ENCODE peak calls at places on chromosomes 2 and 18, in ten cellular contexts. Q is tibial artery, A is cardiac muscle cell, G is right lobe of liver, T is colonic mucosa, R is thyroid gland, Y is transverse colon, X is uterus, Z is endothelial cell of umbilical vein, B is kidney. H is an unnamed sample. For H3K36me3, the result is how much of the 10 kb centered on the place peaks cover.

GRCh38 chr2:40177366-40177765 is 274.5 kb downstream of the SLC8A1 start:
- DNase-seq in Q (no peak), A (no peak), G (no peak), T (no peak), R (no peak), Y (no peak), X (no peak), Z (no peak), B (no peak), H (no peak)

GRCh38 chr18:11883153-11883552 is 25.0 kb downstream of the MPPE1 start:
- DNase-seq in Q (no peak), A (no peak), G (no peak), T (no peak), R (no peak), Y (no peak), X (no peak), Z (peak), B (no peak), H (no peak)

GRCh38 chr2:197121255-197121654 is 189.3 kb downstream of the ANKRD44 start:
- DNase-seq in Q (no peak), A (no peak), G (no peak), T (no peak), R (no peak), Y (no peak), X (no peak), Z (no peak), B (no peak), H (no peak)

GRCh38 chr2:160207804-160208661 is 8.0 kb upstream of the ITGB6 start:
- DNase-seq in Q (peak), A (peak), G (peak), T (peak), R (peak), Y (peak), X (peak), Z (peak), B (peak), H (peak)

GRCh38 chr2:112714836-112715631 is 5.8 kb upstream of the NT5DC4 start:
- DNase-seq in Q (no peak), A (no peak), G (no peak), T (no peak), R (no peak), Y (no peak), X (no peak), Z (no peak), B (no peak), H (no peak)

GRCh38 chr2:19408592-19408991 is 50.2 kb upstream of the OSR1 start:
- DNase-seq in Q (no peak), A (peak), G (no peak), T (no peak), R (no peak), Y (no peak), X (no peak), Z (no peak), B (no peak), H (no peak)

GRCh38 chr2:85651097-85651496 is 16.9 kb downstream of the SFTPB start:
- DNase-seq in Q (no peak), A (no peak), G (no peak), T (no peak), R (no peak), Y (no peak), X (no peak), Z (no peak), B (no peak), H (no peak)

GRCh38 chr18:69400976-69401474 is 337 bp downstream of the DOK6 start:
- DNase-seq in Q (no peak), A (peak), G (peak), T (no peak), R (peak), Y (peak), X (no peak), Z (peak), B (peak), H (no peak)

GRCh38 chr2:190563109-190563508 is 28.6 kb upstream of the NEMP2 start:
- DNase-seq in Q (no peak), A (no peak), G (no peak), T (no peak), R (peak), Y (no peak), X (no peak), Z (no peak), B (peak), H (no peak)

DNA sequence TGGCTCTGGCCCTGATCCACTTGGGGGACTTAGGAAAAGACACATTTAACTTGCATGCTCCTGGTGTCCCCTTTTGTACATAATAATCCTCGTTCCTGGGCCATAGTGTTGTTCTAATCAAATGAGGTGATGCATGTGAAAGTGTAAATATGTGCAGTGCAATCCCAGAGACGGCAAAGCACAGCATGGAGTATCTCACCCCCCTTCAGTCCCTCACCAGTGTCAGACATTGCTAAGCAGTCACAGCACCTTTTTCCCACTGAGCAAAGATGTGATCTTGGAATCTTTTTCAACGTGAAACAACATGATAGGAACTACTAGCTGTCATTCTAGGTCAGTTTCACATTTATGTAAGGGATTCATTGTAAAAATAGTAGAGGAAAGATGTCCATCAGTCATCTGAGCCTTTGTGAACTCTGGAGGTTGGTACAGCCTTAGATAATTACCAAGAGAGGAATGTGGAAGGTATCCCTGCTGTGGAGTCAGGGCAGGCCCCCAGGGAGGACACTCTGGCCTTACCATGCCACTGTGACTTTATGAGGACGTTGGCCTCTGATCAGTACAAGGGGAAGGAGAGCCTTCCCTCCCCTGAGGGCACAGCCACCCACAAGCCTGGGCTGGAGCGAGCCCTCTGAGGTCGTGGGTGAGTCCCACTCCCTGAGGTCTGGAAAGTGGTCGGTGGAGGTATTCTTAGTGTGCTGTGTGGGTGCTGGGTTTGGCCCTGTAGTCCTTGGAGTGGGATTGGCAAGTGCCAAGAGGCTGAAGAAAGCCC is 91.8 kb downstream of the STPG4 start:
- DNase-seq in Q (no peak), A (no peak), G (no peak), T (no peak), R (no peak), Y (no peak), X (no peak), Z (no peak), B (no peak), H (no peak)
- H3K36me3 ChIP-seq in Q (under half), A (under half), G (under half), T (under half), R (under half), Y (under half), X (under half), Z (under half), B (under half), H (under half)

GRCh38 chr2:238117199-238118154 is 17.3 kb downstream of the ESPNL start:
- DNase-seq in Q (no peak), A (no peak), G (no peak), T (no peak), R (no peak), Y (no peak), X (no peak), Z (no peak), B (peak), H (no peak)
- TF ChIP-seq CTCF in Q (no peak), A (no peak), G (no peak), T (no peak), R (no peak), Y (no peak), X (no peak), Z (no peak), B (no peak), H (no peak)

DNA sequence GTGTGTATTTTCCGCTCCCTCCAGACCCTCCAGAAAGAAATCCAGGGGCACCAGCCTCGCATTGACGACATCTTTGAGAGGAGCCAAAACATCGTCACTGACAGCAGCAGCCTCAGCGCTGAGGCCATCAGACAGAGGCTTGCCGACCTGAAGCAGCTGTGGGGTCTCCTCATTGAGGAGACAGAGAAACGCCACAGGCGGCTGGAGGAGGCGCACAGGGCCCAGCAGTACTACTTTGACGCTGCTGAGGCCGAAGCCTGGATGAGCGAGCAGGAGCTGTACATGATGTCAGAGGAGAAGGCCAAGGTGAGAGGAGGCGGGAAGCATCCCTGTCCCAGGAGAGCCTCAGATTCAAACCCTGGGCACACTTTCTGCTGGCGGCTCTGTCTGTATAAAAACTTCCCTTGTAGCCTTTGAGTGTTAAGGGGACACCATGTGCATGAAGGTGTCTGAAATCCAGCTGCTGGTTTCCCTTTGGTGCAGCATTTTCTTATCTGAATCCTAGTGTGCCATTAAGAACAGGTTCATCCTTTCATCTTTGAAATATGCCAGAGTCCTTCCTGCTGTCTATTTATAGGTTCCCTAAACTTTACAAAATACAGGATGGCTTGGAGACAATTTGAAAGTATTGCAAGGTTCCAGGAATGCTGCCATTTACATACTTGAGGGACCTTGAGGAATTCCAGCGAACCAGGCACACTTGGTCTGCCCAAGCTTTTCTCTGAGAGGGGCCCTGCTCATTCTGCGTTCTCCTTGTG is 77.1 kb upstream of the EML6 start:
- DNase-seq in Q (no peak), A (no peak), G (no peak), T (no peak), R (no peak), Y (no peak), X (no peak), Z (no peak), B (no peak), H (no peak)
- H3K36me3 ChIP-seq in Q (half or more), A (half or more), G (half or more), T (half or more), R (half or more), Y (half or more), X (under half), Z (half or more), B (half or more), H (half or more)

GRCh38 chr2:200525882-200526651 is at the start of gene SGO2:
- DNase-seq in Q (peak), A (peak), G (peak), T (peak), R (peak), Y (peak), X (peak), Z (peak), B (peak), H (peak)
- TF ChIP-seq CTCF in Q (no peak), A (no peak), G (no peak), T (no peak), R (no peak), Y (no peak), X (no peak), Z (no peak), B (no peak), H (no peak)

DNA sequence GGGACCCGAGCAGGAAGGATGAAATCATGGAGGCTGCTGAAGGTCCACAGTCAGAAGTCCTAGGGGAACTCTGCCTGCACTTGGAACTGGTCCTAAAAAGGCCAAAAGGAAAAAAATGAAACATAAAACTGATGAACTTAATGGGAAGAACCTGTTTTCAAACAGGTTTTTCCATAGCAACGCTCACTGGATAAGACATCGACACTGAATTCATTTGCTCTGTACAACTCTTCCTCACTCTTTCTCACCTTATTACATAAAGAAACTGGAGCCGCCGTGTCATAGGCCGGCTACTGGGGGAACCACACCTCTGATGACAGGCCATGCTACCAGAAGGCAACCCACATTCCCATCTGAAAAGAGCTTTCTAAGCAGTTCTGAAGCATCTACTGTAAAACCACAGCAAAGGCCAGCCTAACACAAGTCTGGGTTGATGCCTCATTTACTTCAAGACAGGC is 83.6 kb downstream of the FARSB start:
- DNase-seq in Q (no peak), A (peak), G (no peak), T (no peak), R (no peak), Y (no peak), X (no peak), Z (no peak), B (no peak), H (no peak)
- H3K36me3 ChIP-seq in Q (under half), A (under half), G (under half), T (under half), R (under half), Y (under half), X (under half), Z (under half), B (under half), H (under half)

GRCh38 chr2:163774862-163775261 is 39.1 kb upstream of the FIGN start:
- DNase-seq in Q (no peak), A (peak), G (no peak), T (no peak), R (no peak), Y (no peak), X (no peak), Z (peak), B (no peak), H (no peak)

GRCh38 chr2:163773276-163773675 is 37.5 kb upstream of the FIGN start:
- DNase-seq in Q (no peak), A (no peak), G (no peak), T (no peak), R (no peak), Y (no peak), X (no peak), Z (no peak), B (no peak), H (no peak)

GRCh38 chr2:163767097-163767496 is 31.3 kb upstream of the FIGN start:
- DNase-seq in Q (no peak), A (no peak), G (no peak), T (no peak), R (no peak), Y (no peak), X (no peak), Z (no peak), B (no peak), H (no peak)

GRCh38 chr2:163771596-163771995 is 35.8 kb upstream of the FIGN start:
- DNase-seq in Q (no peak), A (no peak), G (no peak), T (no peak), R (no peak), Y (no peak), X (no peak), Z (no peak), B (no peak), H (no peak)

GRCh38 chr2:163768881-163769681 is 33.3 kb upstream of the FIGN start:
- DNase-seq in Q (no peak), A (no peak), G (no peak), T (no peak), R (no peak), Y (no peak), X (no peak), Z (no peak), B (no peak), H (no peak)
- TF ChIP-seq CTCF in Q (no peak), A (no peak), G (no peak), T (no peak), R (no peak), Y (no peak), X (no peak), Z (no peak), B (no peak), H (no peak)

GRCh38 chr2:54550523-54550922 is 94.4 kb downstream of the SPTBN1 start:
- DNase-seq in Q (no peak), A (no peak), G (no peak), T (no peak), R (no peak), Y (no peak), X (no peak), Z (no peak), B (no peak), H (no peak)
- H3K36me3 ChIP-seq in Q (under half), A (under half), G (under half), T (under half), R (under half), Y (under half), X (under half), Z (under half), B (under half), H (under half)

GRCh38 chr2:42458396-42458795 is 35.4 kb downstream of the KCNG3 start:
- DNase-seq in Q (no peak), A (no peak), G (no peak), T (no peak), R (no peak), Y (no peak), X (no peak), Z (no peak), B (no peak), H (no peak)

GRCh38 chr2:42459296-42459695 is 34.5 kb downstream of the KCNG3 start:
- DNase-seq in Q (no peak), A (no peak), G (no peak), T (no peak), R (no peak), Y (no peak), X (no peak), Z (no peak), B (no peak), H (no peak)

GRCh38 chr2:42456126-42456839 is 37.5 kb downstream of the KCNG3 start:
- DNase-seq in Q (no peak), A (no peak), G (no peak), T (no peak), R (no peak), Y (no peak), X (no peak), Z (no peak), B (no peak), H (no peak)

GRCh38 chr2:42452545-42452944 is 41.2 kb downstream of the KCNG3 start:
- DNase-seq in Q (no peak), A (no peak), G (no peak), T (no peak), R (no peak), Y (no peak), X (no peak), Z (no peak), B (no peak), H (no peak)

DNA sequence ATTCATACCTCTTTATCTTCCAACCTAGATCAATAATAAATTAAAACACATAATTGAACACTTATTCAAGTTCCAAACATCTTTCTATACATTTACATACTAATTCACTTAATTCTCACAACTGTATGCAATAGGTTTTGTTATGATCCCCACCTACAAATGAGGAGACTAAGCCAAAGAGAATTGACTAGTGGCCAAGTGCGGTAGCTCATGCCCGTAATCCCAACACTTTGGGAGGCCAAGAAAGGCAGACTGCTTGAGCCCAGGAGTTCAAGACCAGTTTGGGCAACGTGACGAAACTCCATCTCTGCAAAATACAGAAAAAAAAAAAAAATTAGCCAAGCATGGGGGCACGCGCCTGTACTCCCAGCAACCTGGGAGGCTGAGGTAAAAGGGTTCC is 36.8 kb downstream of the KCNG3 start:
- DNase-seq in Q (no peak), A (no peak), G (no peak), T (no peak), R (no peak), Y (no peak), X (no peak), Z (no peak), B (no peak), H (no peak)
- TF ChIP-seq CTCF in Q (no peak), A (no peak), G (no peak), T (no peak), R (no peak), Y (peak), X (no peak), Z (peak), B (no peak), H (no peak)

H was measured in lung.